ENCODE peak calls at places on chromosomes 2 and 18, in six cellular contexts. Q is non-pigmented ciliary epithelial cell; R is activated gamma-delta T cell treated with Interleukin-2 at 50 U/mL for 16 hours; K is right atrium auricular region; O is activated CD4-positive, alpha-beta T cell treated with anti-CD3 and anti-CD28 coated beads, Interleukin-2, amount 10 ng/mL, durations not matched to agents 24 days and 14 days; T is Kasumi-1. C is an unnamed sample.

GRCh38 chr2:133252770-133253355 is 315.4 kb downstream of the NCKAP5 start:
- DNase-seq in T (no peak), O (no peak), K (no peak), R (no peak), Q (no peak), C (no peak)

GRCh38 chr2:73922681-73923080 is 4.0 kb upstream of the DGUOK start:
- DNase-seq in R (no peak), O (no peak), Q (no peak), K (no peak), T (no peak), C (no peak)

GRCh38 chr2:15941970-15942710 is 1.8 kb downstream of the MYCN start:
- DNase-seq in K (no peak), R (no peak), O (no peak), Q (no peak), T (peak), C (no peak)

GRCh38 chr18:44882163-44882881 is 201.6 kb downstream of the SETBP1 start:
- DNase-seq in K (no peak), T (no peak), Q (no peak), R (no peak), O (no peak), C (no peak)

GRCh38 chr2:28404086-28404485 is 11.4 kb downstream of the FOSL2 start:
- DNase-seq in R (no peak), O (no peak), T (no peak), Q (no peak), K (no peak), C (no peak)

GRCh38 chr2:26550276-26551015 is 72.5 kb upstream of the OTOF start:
- DNase-seq in Q (no peak), T (no peak), O (no peak), K (no peak), R (no peak), C (no peak)

GRCh38 chr2:240817496-240818292 is 2.3 kb downstream of the KIF1A start:
- DNase-seq in T (no peak), Q (no peak), R (no peak), K (no peak), O (no peak), C (no peak)

GRCh38 chr2:117856415-117857210 is 42.1 kb downstream of the DDX18 start:
- DNase-seq in T (no peak), Q (peak), K (no peak), O (no peak), R (no peak), C (no peak)

GRCh38 chr18:34867520-34867919 is 157.4 kb downstream of the DTNA start:
- DNase-seq in O (no peak), Q (no peak), K (no peak), T (peak), R (no peak), C (peak)

GRCh38 chr2:99376254-99376864 is 39.2 kb downstream of the EIF5B start:
- DNase-seq in O (no peak), R (no peak), Q (no peak), T (no peak), K (no peak), C (no peak)

GRCh38 chr2:75790790-75791467 is 80.2 kb upstream of the GCFC2 start:
- DNase-seq in Q (no peak), R (no peak), T (no peak), K (no peak), O (no peak), C (no peak)

GRCh38 chr2:152696476-152696875 is 20.8 kb downstream of the PRPF40A start:
- DNase-seq in O (no peak), Q (no peak), R (no peak), K (no peak), T (no peak), C (no peak)

GRCh38 chr2:175463639-175464310 is 282.3 kb upstream of the ATP5MC3 start:
- DNase-seq in K (no peak), Q (no peak), O (no peak), T (peak), R (no peak), C (no peak)

GRCh38 chr2:239246723-239247122 is 154.1 kb downstream of the HDAC4 start:
- DNase-seq in Q (no peak), R (no peak), T (no peak), K (no peak), O (no peak), C (no peak)